ENCODE peak calls at places on chromosome 19, in seven cellular contexts. One of them, this sample, is unnamed.

GRCh38 chr19:11408591-11408990 is 10.5 kb downstream of the RGL3 start:
- DNase-seq in HTR-8/SVneo: no peak
- DNase-seq in stimulated activated CD4-positive, alpha-beta T cell treated with anti-CD3 and anti-CD28 coated beads, Interleukin-1b, Interleukin-23, amount 100 ng/mL, for 24 hours: no peak
- DNase-seq in mucosa of descending colon: no peak
- DNase-seq in uterus: no peak
- DNase-seq in activated CD8-positive, alpha-beta memory T cell treated with anti-CD3 and anti-CD28 coated beads for 1 hour: no peak
- DNase-seq in CMK: no peak
- DNase-seq in this sample: no peak

GRCh38 chr19:16295071-16295470 is 29.6 kb upstream of the KLF2 start:
- DNase-seq in HTR-8/SVneo: no peak
- DNase-seq in stimulated activated CD4-positive, alpha-beta T cell treated with anti-CD3 and anti-CD28 coated beads, Interleukin-1b, Interleukin-23, amount 100 ng/mL, for 24 hours: no peak
- DNase-seq in mucosa of descending colon: no peak
- DNase-seq in uterus: peak; percentile 62
- DNase-seq in activated CD8-positive, alpha-beta memory T cell treated with anti-CD3 and anti-CD28 coated beads for 1 hour: no peak
- DNase-seq in CMK: no peak
- DNase-seq in this sample: no peak

GRCh38 chr19:19444694-19445155 is 39.2 kb downstream of the GATAD2A start:
- DNase-seq in HTR-8/SVneo: no peak
- DNase-seq in stimulated activated CD4-positive, alpha-beta T cell treated with anti-CD3 and anti-CD28 coated beads, Interleukin-1b, Interleukin-23, amount 100 ng/mL, for 24 hours: no peak
- DNase-seq in mucosa of descending colon: peak; percentile 47
- DNase-seq in uterus: no peak
- DNase-seq in activated CD8-positive, alpha-beta memory T cell treated with anti-CD3 and anti-CD28 coated beads for 1 hour: no peak
- DNase-seq in CMK: no peak
- DNase-seq in this sample: no peak

GRCh38 chr19:12689581-12690216 is 1.9 kb downstream of the GNG14 start:
- DNase-seq in HTR-8/SVneo: no peak
- DNase-seq in stimulated activated CD4-positive, alpha-beta T cell treated with anti-CD3 and anti-CD28 coated beads, Interleukin-1b, Interleukin-23, amount 100 ng/mL, for 24 hours: no peak
- DNase-seq in mucosa of descending colon: no peak
- DNase-seq in uterus: no peak
- DNase-seq in activated CD8-positive, alpha-beta memory T cell treated with anti-CD3 and anti-CD28 coated beads for 1 hour: no peak
- DNase-seq in CMK: peak; percentile 86
- DNase-seq in this sample: no peak

GRCh38 chr19:55024111-55024510 is 14.0 kb downstream of the GP6 start:
- DNase-seq in HTR-8/SVneo: no peak
- DNase-seq in stimulated activated CD4-positive, alpha-beta T cell treated with anti-CD3 and anti-CD28 coated beads, Interleukin-1b, Interleukin-23, amount 100 ng/mL, for 24 hours: no peak
- DNase-seq in mucosa of descending colon: no peak
- DNase-seq in uterus: no peak
- DNase-seq in activated CD8-positive, alpha-beta memory T cell treated with anti-CD3 and anti-CD28 coated beads for 1 hour: no peak
- DNase-seq in CMK: no peak
- DNase-seq in this sample: no peak

GRCh38 chr19:2138061-2138728 is 13.2 kb downstream of the AP3D1 start:
- DNase-seq in HTR-8/SVneo: no peak
- DNase-seq in stimulated activated CD4-positive, alpha-beta T cell treated with anti-CD3 and anti-CD28 coated beads, Interleukin-1b, Interleukin-23, amount 100 ng/mL, for 24 hours: no peak
- DNase-seq in mucosa of descending colon: no peak
- DNase-seq in uterus: no peak
- DNase-seq in activated CD8-positive, alpha-beta memory T cell treated with anti-CD3 and anti-CD28 coated beads for 1 hour: no peak
- DNase-seq in CMK: no peak
- DNase-seq in this sample: no peak

GRCh38 chr19:18975864-18976263 is 34.8 kb upstream of the HOMER3 start:
- DNase-seq in HTR-8/SVneo: peak; percentile 84
- DNase-seq in stimulated activated CD4-positive, alpha-beta T cell treated with anti-CD3 and anti-CD28 coated beads, Interleukin-1b, Interleukin-23, amount 100 ng/mL, for 24 hours: no peak
- DNase-seq in mucosa of descending colon: no peak
- DNase-seq in uterus: no peak
- DNase-seq in activated CD8-positive, alpha-beta memory T cell treated with anti-CD3 and anti-CD28 coated beads for 1 hour: no peak
- DNase-seq in CMK: no peak
- DNase-seq in this sample: no peak

GRCh38 chr19:4633140-4633967 is 6.0 kb upstream of the TNFAIP8L1 start:
- DNase-seq in HTR-8/SVneo: peak; percentile 71
- DNase-seq in stimulated activated CD4-positive, alpha-beta T cell treated with anti-CD3 and anti-CD28 coated beads, Interleukin-1b, Interleukin-23, amount 100 ng/mL, for 24 hours: peak; percentile 19
- DNase-seq in mucosa of descending colon: peak; percentile 59
- DNase-seq in uterus: no peak
- DNase-seq in activated CD8-positive, alpha-beta memory T cell treated with anti-CD3 and anti-CD28 coated beads for 1 hour: no peak
- DNase-seq in CMK: peak; percentile 89
- DNase-seq in this sample: no peak

GRCh38 chr19:44635581-44636438 is 7.9 kb upstream of the PVR start:
- DNase-seq in HTR-8/SVneo: no peak
- DNase-seq in stimulated activated CD4-positive, alpha-beta T cell treated with anti-CD3 and anti-CD28 coated beads, Interleukin-1b, Interleukin-23, amount 100 ng/mL, for 24 hours: no peak
- DNase-seq in mucosa of descending colon: no peak
- DNase-seq in uterus: no peak
- DNase-seq in activated CD8-positive, alpha-beta memory T cell treated with anti-CD3 and anti-CD28 coated beads for 1 hour: no peak
- DNase-seq in CMK: no peak
- DNase-seq in this sample: no peak

GRCh38 chr19:10223488-10224213 is 7.5 kb downstream of the S1PR2 start:
- DNase-seq in HTR-8/SVneo: no peak
- DNase-seq in stimulated activated CD4-positive, alpha-beta T cell treated with anti-CD3 and anti-CD28 coated beads, Interleukin-1b, Interleukin-23, amount 100 ng/mL, for 24 hours: no peak
- DNase-seq in mucosa of descending colon: no peak
- DNase-seq in uterus: no peak
- DNase-seq in activated CD8-positive, alpha-beta memory T cell treated with anti-CD3 and anti-CD28 coated beads for 1 hour: no peak
- DNase-seq in CMK: no peak
- DNase-seq in this sample: no peak

GRCh38 chr19:2618611-2619010 is 83.9 kb downstream of the GNG7 start:
- DNase-seq in HTR-8/SVneo: no peak
- DNase-seq in stimulated activated CD4-positive, alpha-beta T cell treated with anti-CD3 and anti-CD28 coated beads, Interleukin-1b, Interleukin-23, amount 100 ng/mL, for 24 hours: peak; percentile 60
- DNase-seq in mucosa of descending colon: peak; percentile 64
- DNase-seq in uterus: no peak
- DNase-seq in activated CD8-positive, alpha-beta memory T cell treated with anti-CD3 and anti-CD28 coated beads for 1 hour: peak; percentile 44
- DNase-seq in CMK: no peak
- DNase-seq in this sample: no peak

GRCh38 chr19:4229179-4229931 is at the start of gene EBI3:
- DNase-seq in HTR-8/SVneo: peak; percentile 59
- DNase-seq in stimulated activated CD4-positive, alpha-beta T cell treated with anti-CD3 and anti-CD28 coated beads, Interleukin-1b, Interleukin-23, amount 100 ng/mL, for 24 hours: no peak
- DNase-seq in mucosa of descending colon: no peak
- DNase-seq in uterus: no peak
- DNase-seq in activated CD8-positive, alpha-beta memory T cell treated with anti-CD3 and anti-CD28 coated beads for 1 hour: no peak
- DNase-seq in CMK: peak; percentile 53
- DNase-seq in this sample: no peak

This sample was measured in thoracic aorta.